ENCODE peak calls at places on chromosomes 4 and X, in ten cellular contexts. X is OCI-LY7; B is kidney epithelial cell; G is astrocyte of the spinal cord; D is effector memory CD4-positive, alpha-beta T cell; Q is pancreas; U is AG09309; C is choroid plexus epithelial cell; F is fibroblast of lung; N is Karpas-422. Y is an unnamed sample.

GRCh38 chrX:88886908-88887307 is 139.9 kb downstream of the CPXCR1 start:
- DNase-seq in X (no peak), C (no peak), B (no peak), U (no peak), F (no peak), D (no peak), Q (peak; percentile 17), G (no peak), N (no peak), Y (no peak)

GRCh38 chrX:54530358-54530900 is 410 bp downstream of the GNL3L start:
- DNase-seq in U (no peak), D (no peak), Q (peak; percentile 11), B (no peak), N (no peak), X (peak; percentile 21), C (peak; percentile 4), G (no peak), F (no peak), Y (no peak)

GRCh38 chrX:18983711-18984380 is at the start of gene PHKA2:
- DNase-seq in F (peak; percentile 44), N (peak; percentile 84), U (no peak), X (no peak), C (no peak), D (no peak), B (no peak), Q (no peak), G (no peak), Y (no peak)

GRCh38 chr4:149914521-149915115 is 99.0 kb upstream of the IQCM start:
- DNase-seq in G (peak; percentile 63), X (peak; percentile 58), D (no peak), C (peak; percentile 83), Q (no peak), N (peak; percentile 90), B (no peak), U (peak; percentile 28), F (peak; percentile 63), Y (no peak)

GRCh38 chr4:119835511-119835910 is 206.9 kb upstream of the PDE5A start:
- DNase-seq in D (no peak), F (peak; percentile 22), G (peak; percentile 35), N (no peak), U (no peak), B (no peak), C (peak; percentile 25), X (no peak), Q (no peak), Y (no peak)

GRCh38 chrX:136202889-136203288 is 48.3 kb downstream of the MAP7D3 start:
- DNase-seq in C (peak; percentile 64), U (peak; percentile 66), X (no peak), G (no peak), N (no peak), D (no peak), B (no peak), Q (no peak), F (peak; percentile 51), Y (no peak)

GRCh38 chr4:141569141-141569540 is 67.2 kb upstream of the IL15 start:
- DNase-seq in C (peak; percentile 60), N (no peak), D (no peak), U (no peak), F (peak; percentile 17), G (peak; percentile 56), Q (no peak), X (no peak), B (no peak), Y (no peak)

GRCh38 chrX:150482537-150483217 is 85.7 kb upstream of the MTM1 start:
- DNase-seq in B (peak; percentile 59), X (no peak), U (peak; percentile 10), N (no peak), C (peak; percentile 63), Q (peak; percentile 29), G (peak; percentile 57), F (peak; percentile 34), D (no peak), Y (no peak)

GRCh38 chrX:5876984-5877655 is 351.5 kb downstream of the NLGN4X start:
- DNase-seq in X (peak; percentile 17), G (peak; percentile 1), N (peak; percentile 74), D (no peak), U (no peak), B (no peak), Q (peak; percentile 20), C (no peak), F (no peak), Y (no peak)

GRCh38 chr4:40377462-40378385 is 42.6 kb downstream of the CHRNA9 start:
- DNase-seq in X (no peak), C (peak; percentile 33), Q (no peak), D (no peak), G (peak; percentile 29), F (peak; percentile 31), U (no peak), B (no peak), N (peak; percentile 66), Y (no peak)

GRCh38 chrX:67563469-67564448 is 19.9 kb downstream of the AR start:
- DNase-seq in D (no peak), G (no peak), C (peak; percentile 43), Q (peak; percentile 17), F (no peak), B (no peak), U (no peak), N (no peak), X (no peak), Y (no peak)

GRCh38 chr4:82968972-82969371 is 41.7 kb downstream of the LIN54 start:
- DNase-seq in D (no peak), F (no peak), U (no peak), B (no peak), C (no peak), X (peak; percentile 70), Q (no peak), G (no peak), N (peak; percentile 38), Y (no peak)

GRCh38 chrX:96386981-96387380 is 297.7 kb upstream of the DIAPH2 start:
- DNase-seq in G (no peak), B (peak; percentile 47), C (no peak), U (no peak), Q (no peak), D (no peak), N (no peak), X (no peak), F (no peak), Y (no peak)

GRCh38 chr4:88725143-88725542 is 27.5 kb upstream of the NAP1L5 start:
- DNase-seq in F (no peak), U (no peak), Q (no peak), X (no peak), D (no peak), N (no peak), C (no peak), G (no peak), B (no peak), Y (no peak)

GRCh38 chr4:78779280-78779679 is 3.1 kb downstream of the BMP2K start:
- DNase-seq in Q (no peak), D (no peak), C (peak; percentile 46), B (no peak), G (no peak), U (no peak), X (no peak), F (no peak), N (no peak), Y (no peak)

GRCh38 chr4:41573458-41574129 is 35.6 kb downstream of the LIMCH1 start:
- DNase-seq in C (no peak), B (no peak), Q (no peak), G (no peak), N (no peak), X (no peak), F (peak; percentile 57), U (peak; percentile 77), D (no peak), Y (no peak)
- H3K4me3 ChIP-seq in C (no peak overlapping the region), B (no peak overlapping the region), Q (no peak overlapping the region), G (no peak overlapping the region), N (no peak overlapping the region), X (no peak overlapping the region), F (no peak overlapping the region), U (no peak overlapping the region), D (no peak overlapping the region), Y (no peak overlapping the region)

GRCh38 chrX:153967536-153968214 is 3.9 kb downstream of the HCFC1 start:
- DNase-seq in D (no peak), N (no peak), U (no peak), X (no peak), F (no peak), G (no peak), C (no peak), B (no peak), Q (no peak), Y (no peak)
- H3K4me3 ChIP-seq in D (peak overlapping the region; percentile 99), N (peak overlapping the region; percentile 87), U (no peak overlapping the region), X (peak overlapping the region; percentile 78), F (no peak overlapping the region), G (no peak overlapping the region), C (no peak overlapping the region), B (no peak overlapping the region), Q (no peak overlapping the region), Y (no peak overlapping the region)

GRCh38 chr4:10033191-10033881 is 12.0 kb upstream of the SLC2A9 start:
- DNase-seq in N (no peak), U (no peak), C (peak; percentile 73), Q (no peak), B (no peak), G (peak; percentile 16), F (peak; percentile 23), D (no peak), X (no peak), Y (no peak)
- H3K4me3 ChIP-seq in N (no peak overlapping the region), U (no peak overlapping the region), C (no peak overlapping the region), Q (no peak overlapping the region), B (no peak overlapping the region), G (no peak overlapping the region), F (no peak overlapping the region), D (no peak overlapping the region), X (no peak overlapping the region), Y (peak overlapping the region; percentile 22)

GRCh38 chr4:186201535-186202230 is 10.3 kb downstream of the CYP4V2 start:
- DNase-seq in Q (peak; percentile 71), B (no peak), D (peak; percentile 38), N (peak; percentile 86), C (peak; percentile 53), X (peak; percentile 83), F (peak; percentile 26), G (no peak), U (no peak), Y (no peak)

GRCh38 chr4:186202490-186203140 is 11.2 kb downstream of the CYP4V2 start:
- DNase-seq in B (no peak), G (no peak), C (no peak), X (no peak), D (no peak), F (no peak), Q (no peak), N (no peak), U (no peak), Y (no peak)

GRCh38 chr4:186204611-186205144 is 13.3 kb downstream of the CYP4V2 start:
- DNase-seq in C (no peak), G (no peak), D (no peak), F (no peak), N (no peak), B (no peak), Q (no peak), X (no peak), U (no peak), Y (no peak)

GRCh38 chr4:186203391-186203802 is 12.0 kb downstream of the CYP4V2 start:
- DNase-seq in N (peak; percentile 53), B (no peak), D (no peak), G (no peak), U (no peak), X (no peak), C (no peak), F (peak; percentile 25), Q (no peak), Y (no peak)

DNA sequence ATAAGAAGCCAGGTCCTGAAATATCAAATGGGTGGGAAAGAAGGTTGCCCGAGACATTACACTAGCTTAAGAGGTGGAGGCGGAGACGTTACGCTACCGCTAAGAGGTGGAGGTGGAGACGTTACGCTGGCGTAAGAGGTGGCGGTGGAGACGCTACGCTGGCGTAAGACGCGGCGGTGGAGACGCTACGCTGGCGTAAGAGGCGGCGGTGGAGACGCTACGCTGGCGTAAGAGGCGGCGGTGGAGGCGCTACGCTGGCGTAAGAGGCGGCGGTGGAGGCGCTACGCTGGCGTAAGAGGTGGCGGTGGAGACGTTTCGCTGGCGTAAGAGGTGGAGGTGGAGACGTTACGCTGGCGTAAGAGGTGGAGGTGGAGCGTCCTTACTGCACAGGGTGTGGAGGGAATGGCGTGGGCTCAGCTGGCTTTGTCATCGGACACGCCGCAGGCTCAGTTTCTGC is 12.8 kb downstream of the CYP4V2 start:
- DNase-seq in C (peak; percentile 74), F (peak; percentile 81), N (peak; percentile 90), D (peak; percentile 60), Q (no peak), G (no peak), X (no peak), B (no peak), U (no peak), Y (no peak)
- H3K4me3 ChIP-seq in C (peak overlapping the region; percentile 55), F (peak overlapping the region; percentile 73), N (peak overlapping the region; percentile 71), D (no peak overlapping the region), Q (peak overlapping the region; percentile 10), G (no peak overlapping the region), X (no peak overlapping the region), B (no peak overlapping the region), U (no peak overlapping the region), Y (no peak overlapping the region)